ENCODE peak calls at places on chromosomes 4 and X, in four cellular contexts. One of them, this sample, is unnamed.

GRCh38 chr4:91590242-91590641 is 713.5 kb upstream of the GRID2 start:
- DNase-seq in left ventricle myocardium inferior: no peak
- DNase-seq in lower lobe of right lung: no peak
- DNase-seq in MM.1S: no peak
- DNase-seq in this sample: no peak

GRCh38 chr4:26815686-26816085 is 45.0 kb upstream of the STIM2 start:
- DNase-seq in left ventricle myocardium inferior: no peak
- DNase-seq in lower lobe of right lung: no peak
- DNase-seq in MM.1S: no peak
- DNase-seq in this sample: no peak

GRCh38 chr4:113106076-113106475 is 56.6 kb downstream of the ANK2 start:
- DNase-seq in lower lobe of right lung: no peak
- DNase-seq in left ventricle myocardium inferior: no peak
- DNase-seq in MM.1S: no peak
- DNase-seq in this sample: no peak

GRCh38 chr4:7003879-7004240 is 39.3 kb upstream of the TADA2B start:
- DNase-seq in lower lobe of right lung: no peak
- DNase-seq in left ventricle myocardium inferior: no peak
- DNase-seq in MM.1S: no peak
- DNase-seq in this sample: no peak

GRCh38 chr4:3313139-3313538 is 20.3 kb downstream of the RGS12 start:
- DNase-seq in lower lobe of right lung: peak; percentile 9
- DNase-seq in left ventricle myocardium inferior: no peak
- DNase-seq in MM.1S: no peak
- DNase-seq in this sample: no peak

GRCh38 chr4:8276358-8277240 is 7.0 kb downstream of the HTRA3 start:
- DNase-seq in MM.1S: no peak
- DNase-seq in left ventricle myocardium inferior: peak; percentile 78
- DNase-seq in lower lobe of right lung: no peak
- DNase-seq in this sample: peak; percentile 56

GRCh38 chrX:9341305-9342201 is 123.3 kb upstream of the TBL1X start:
- DNase-seq in left ventricle myocardium inferior: peak; percentile 59
- DNase-seq in MM.1S: peak; percentile 82
- DNase-seq in lower lobe of right lung: peak; percentile 82
- DNase-seq in this sample: peak; percentile 57

GRCh38 chrX:38102875-38103274 is 96.5 kb downstream of the SYTL5 start:
- DNase-seq in lower lobe of right lung: no peak
- DNase-seq in left ventricle myocardium inferior: no peak
- DNase-seq in MM.1S: peak; percentile 10
- DNase-seq in this sample: no peak

GRCh38 chr4:121943941-121944340 is 7.9 kb downstream of the TRPC3 start:
- DNase-seq in lower lobe of right lung: no peak
- DNase-seq in left ventricle myocardium inferior: no peak
- DNase-seq in MM.1S: no peak
- DNase-seq in this sample: no peak

GRCh38 chr4:56733352-56733751 is 52.3 kb upstream of the HOPX start:
- DNase-seq in left ventricle myocardium inferior: no peak
- DNase-seq in lower lobe of right lung: no peak
- DNase-seq in MM.1S: no peak
- DNase-seq in this sample: no peak

GRCh38 chr4:7198440-7199128 is 6.2 kb downstream of the SORCS2 start:
- DNase-seq in left ventricle myocardium inferior: no peak
- DNase-seq in lower lobe of right lung: peak; percentile 49
- DNase-seq in MM.1S: no peak
- DNase-seq in this sample: no peak

GRCh38 chr4:136709897-136710296 is 822.4 kb downstream of the PCDH18 start:
- DNase-seq in MM.1S: no peak
- DNase-seq in lower lobe of right lung: no peak
- DNase-seq in left ventricle myocardium inferior: no peak
- DNase-seq in this sample: no peak

GRCh38 chr4:104826171-104826570 is 320.5 kb upstream of the TET2 start:
- DNase-seq in left ventricle myocardium inferior: no peak
- DNase-seq in lower lobe of right lung: no peak
- DNase-seq in MM.1S: no peak
- DNase-seq in this sample: no peak

GRCh38 chrX:17032351-17032750 is 85.9 kb downstream of the REPS2 start:
- DNase-seq in left ventricle myocardium inferior: no peak
- DNase-seq in lower lobe of right lung: no peak
- DNase-seq in MM.1S: no peak
- DNase-seq in this sample: no peak

GRCh38 chr4:24775209-24775608 is 20.2 kb upstream of the SOD3 start:
- DNase-seq in lower lobe of right lung: no peak
- DNase-seq in left ventricle myocardium inferior: no peak
- DNase-seq in MM.1S: no peak
- DNase-seq in this sample: no peak

GRCh38 chr4:53717064-53717549 is 125.8 kb upstream of the LNX1 start:
- DNase-seq in lower lobe of right lung: no peak
- DNase-seq in MM.1S: no peak
- DNase-seq in left ventricle myocardium inferior: no peak
- DNase-seq in this sample: no peak

GRCh38 chr4:1217366-1217765 is 31.6 kb downstream of the CTBP1 start:
- DNase-seq in MM.1S: no peak
- DNase-seq in left ventricle myocardium inferior: no peak
- DNase-seq in lower lobe of right lung: no peak
- DNase-seq in this sample: no peak
- H3K27ac ChIP-seq in MM.1S: peak overlapping the region; percentile 96
- H3K27ac ChIP-seq in left ventricle myocardium inferior: peak overlapping the region; percentile 65
- H3K27ac ChIP-seq in lower lobe of right lung: peak overlapping the region; percentile 77
- H3K27ac ChIP-seq in this sample: no peak overlapping the region

DNA sequence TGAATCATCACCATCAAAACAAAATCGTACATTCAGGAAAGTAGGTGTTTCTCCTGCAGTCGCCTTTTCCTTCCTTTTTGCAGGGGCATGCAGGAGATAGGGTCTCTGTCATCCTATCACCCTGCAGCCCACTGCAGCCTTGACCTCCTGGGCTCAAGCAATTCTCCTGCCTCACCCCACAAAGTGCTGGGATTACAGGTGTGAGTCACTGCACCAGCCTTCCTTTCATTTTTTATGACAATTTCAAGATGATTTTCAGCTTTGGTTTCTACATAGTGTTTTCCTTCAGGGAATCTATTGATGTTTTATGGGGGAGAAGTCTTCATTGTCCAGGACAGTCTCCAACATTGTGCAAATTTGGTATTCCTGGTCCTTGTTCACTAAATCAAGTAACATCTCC is 71.7 kb downstream of the USP38 start:
- DNase-seq in left ventricle myocardium inferior: no peak
- DNase-seq in lower lobe of right lung: no peak
- DNase-seq in MM.1S: no peak
- DNase-seq in this sample: no peak
- H3K4me3 ChIP-seq in left ventricle myocardium inferior: no peak overlapping the region
- H3K4me3 ChIP-seq in lower lobe of right lung: no peak overlapping the region
- H3K4me3 ChIP-seq in MM.1S: no peak overlapping the region
- H3K4me3 ChIP-seq in this sample: no peak overlapping the region

DNA sequence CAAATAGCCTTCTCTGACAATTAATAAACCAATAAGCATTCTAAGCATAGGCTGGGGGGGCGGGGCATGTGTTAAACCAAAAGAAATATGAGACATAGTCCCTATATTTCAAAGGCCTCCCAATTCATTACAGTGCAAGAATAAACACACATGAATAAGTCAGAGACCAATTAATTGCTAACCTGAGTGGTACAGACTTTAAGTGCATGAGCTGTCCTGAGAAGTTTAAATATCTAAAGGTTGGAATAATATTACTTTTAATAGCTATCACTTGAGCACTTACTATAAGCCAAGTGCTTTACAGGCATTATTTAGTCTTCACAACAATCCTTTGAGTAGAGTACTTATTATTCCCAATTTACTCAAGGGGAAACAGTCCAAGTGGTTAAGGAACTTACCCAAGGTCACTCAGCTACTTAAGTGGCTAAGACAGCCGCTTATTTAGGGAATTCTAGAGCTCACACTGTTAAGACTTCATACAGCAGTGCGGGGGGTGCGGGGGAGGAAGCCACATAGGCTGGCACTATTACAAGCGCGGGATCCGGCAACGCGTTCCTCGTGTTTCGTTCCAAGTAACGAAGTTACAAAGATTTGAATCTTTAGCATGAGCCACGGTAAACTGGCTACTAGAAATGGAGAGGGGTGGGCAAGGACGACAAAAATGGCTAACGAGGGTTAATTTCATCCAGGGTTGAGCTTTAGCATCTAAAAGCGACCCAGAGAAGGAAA is 1.4 kb downstream of the THOC2 start:
- DNase-seq in left ventricle myocardium inferior: no peak
- DNase-seq in MM.1S: no peak
- DNase-seq in lower lobe of right lung: peak; percentile 59
- DNase-seq in this sample: no peak
- H3K27ac ChIP-seq in left ventricle myocardium inferior: peak overlapping the region; percentile 86
- H3K27ac ChIP-seq in MM.1S: no peak overlapping the region
- H3K27ac ChIP-seq in lower lobe of right lung: peak overlapping the region; percentile 83
- H3K27ac ChIP-seq in this sample: no peak overlapping the region

DNA sequence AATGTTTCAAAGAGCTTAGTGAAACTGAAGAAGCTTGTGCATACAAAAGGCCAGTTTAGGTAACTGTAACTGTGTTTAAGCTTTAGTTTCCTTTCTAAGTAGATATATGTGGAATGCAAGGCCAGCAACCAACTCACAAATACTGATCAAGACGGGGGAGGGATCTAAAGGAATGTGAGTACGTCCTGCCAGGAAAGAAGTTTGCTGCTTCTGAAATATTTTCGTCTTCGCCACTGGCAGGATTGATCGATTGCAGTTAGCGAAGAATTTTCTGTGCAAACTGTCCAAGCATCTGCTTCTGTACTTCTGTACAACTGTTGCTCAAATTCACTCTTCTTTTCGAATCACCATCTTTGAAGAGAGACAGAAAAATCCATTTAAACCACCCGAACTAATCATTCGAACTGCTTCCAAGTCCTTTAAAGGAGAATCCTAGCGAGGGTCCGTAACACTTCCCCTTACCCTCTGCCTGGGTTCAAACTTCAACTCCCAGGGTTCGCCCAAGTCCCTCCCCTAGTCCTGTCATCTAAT is 373 bp upstream of the INTS6L start:
- DNase-seq in MM.1S: peak; percentile 17
- DNase-seq in lower lobe of right lung: no peak
- DNase-seq in left ventricle myocardium inferior: no peak
- DNase-seq in this sample: no peak
- H3K4me3 ChIP-seq in MM.1S: peak overlapping the region; percentile 77
- H3K4me3 ChIP-seq in lower lobe of right lung: peak overlapping the region; percentile 58
- H3K4me3 ChIP-seq in left ventricle myocardium inferior: peak overlapping the region; percentile 76
- H3K4me3 ChIP-seq in this sample: peak overlapping the region; percentile 68

GRCh38 chrX:136061302-136061701 is 76.1 kb downstream of the SLC9A6 start:
- DNase-seq in left ventricle myocardium inferior: peak; percentile 15
- DNase-seq in lower lobe of right lung: no peak
- DNase-seq in MM.1S: no peak
- DNase-seq in this sample: peak; percentile 29

GRCh38 chrX:136059350-136059749 is 74.1 kb downstream of the SLC9A6 start:
- DNase-seq in MM.1S: no peak
- DNase-seq in lower lobe of right lung: no peak
- DNase-seq in left ventricle myocardium inferior: no peak
- DNase-seq in this sample: no peak

GRCh38 chrX:136055651-136056221 is 70.5 kb downstream of the SLC9A6 start:
- DNase-seq in left ventricle myocardium inferior: no peak
- DNase-seq in lower lobe of right lung: no peak
- DNase-seq in MM.1S: no peak
- DNase-seq in this sample: no peak

GRCh38 chrX:136063340-136064079 is 78.3 kb downstream of the SLC9A6 start:
- DNase-seq in left ventricle myocardium inferior: no peak
- DNase-seq in lower lobe of right lung: peak; percentile 49
- DNase-seq in MM.1S: no peak
- DNase-seq in this sample: peak; percentile 12

GRCh38 chrX:136057567-136057966 is 72.3 kb downstream of the SLC9A6 start:
- DNase-seq in MM.1S: no peak
- DNase-seq in lower lobe of right lung: no peak
- DNase-seq in left ventricle myocardium inferior: no peak
- DNase-seq in this sample: no peak
- H3K27ac ChIP-seq in MM.1S: peak overlapping the region; percentile 40
- H3K27ac ChIP-seq in lower lobe of right lung: no peak overlapping the region
- H3K27ac ChIP-seq in left ventricle myocardium inferior: no peak overlapping the region
- H3K27ac ChIP-seq in this sample: no peak overlapping the region

DNA sequence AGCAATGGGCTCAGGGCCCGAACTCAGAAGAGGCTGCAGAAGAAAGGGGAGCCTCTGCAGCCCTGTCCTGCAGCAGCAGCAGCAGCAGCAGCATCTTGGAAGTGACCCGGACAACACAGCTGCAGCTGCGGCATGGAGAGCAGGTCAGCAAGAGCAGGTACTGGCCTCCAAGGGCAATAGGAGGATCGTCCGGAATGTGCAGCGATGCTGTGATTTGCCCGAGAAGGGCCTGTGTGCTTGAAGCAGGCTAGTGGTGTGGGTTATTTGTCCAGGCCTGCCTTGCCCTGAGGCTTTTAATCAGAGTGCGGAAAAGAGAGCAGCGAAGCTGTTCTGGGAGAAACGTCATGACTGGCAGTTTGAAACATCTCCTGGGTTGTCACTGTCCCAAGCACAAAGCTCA is 126.0 kb downstream of the F11 start:
- DNase-seq in lower lobe of right lung: no peak
- DNase-seq in left ventricle myocardium inferior: no peak
- DNase-seq in MM.1S: no peak
- DNase-seq in this sample: no peak
- H3K4me3 ChIP-seq in lower lobe of right lung: no peak overlapping the region
- H3K4me3 ChIP-seq in left ventricle myocardium inferior: no peak overlapping the region
- H3K4me3 ChIP-seq in MM.1S: no peak overlapping the region
- H3K4me3 ChIP-seq in this sample: no peak overlapping the region

GRCh38 chr4:10173754-10174749 is 57.5 kb upstream of the WDR1 start:
- DNase-seq in left ventricle myocardium inferior: peak; percentile 77
- DNase-seq in MM.1S: no peak
- DNase-seq in lower lobe of right lung: peak; percentile 55
- DNase-seq in this sample: peak; percentile 84
- H3K27ac ChIP-seq in left ventricle myocardium inferior: peak overlapping the region; percentile 82
- H3K27ac ChIP-seq in MM.1S: no peak overlapping the region
- H3K27ac ChIP-seq in lower lobe of right lung: no peak overlapping the region
- H3K27ac ChIP-seq in this sample: peak overlapping the region; percentile 65

This sample was measured in heart right ventricle.